ENCODE peak calls at places on chromosomes 12 and 14, in ten cellular contexts. One of them, this sample, is unnamed.

GRCh38 chr12:32596031-32596430 is 83.1 kb upstream of the DNM1L start:
- DNase-seq in adrenal gland: no peak
- DNase-seq in vagina: no peak
- DNase-seq in lower leg skin: no peak
- DNase-seq in heart left ventricle: no peak
- DNase-seq in GM12878: no peak
- DNase-seq in ovary: no peak
- DNase-seq in sigmoid colon: no peak
- DNase-seq in Peyer's patch: no peak
- DNase-seq in A549: no peak
- DNase-seq in this sample: no peak

GRCh38 chr12:124457287-124458219 is 109.9 kb downstream of the NCOR2 start:
- DNase-seq in adrenal gland: peak; percentile 69
- DNase-seq in vagina: no peak
- DNase-seq in lower leg skin: peak; percentile 89
- DNase-seq in heart left ventricle: peak; percentile 88
- DNase-seq in GM12878: no peak
- DNase-seq in ovary: peak; percentile 79
- DNase-seq in sigmoid colon: peak; percentile 95
- DNase-seq in Peyer's patch: peak; percentile 74
- DNase-seq in A549: no peak
- DNase-seq in this sample: peak; percentile 96

GRCh38 chr12:22014783-22015144 is 31.3 kb upstream of the CMAS start:
- DNase-seq in adrenal gland: no peak
- DNase-seq in vagina: no peak
- DNase-seq in lower leg skin: no peak
- DNase-seq in heart left ventricle: peak; percentile 20
- DNase-seq in GM12878: no peak
- DNase-seq in ovary: no peak
- DNase-seq in sigmoid colon: no peak
- DNase-seq in Peyer's patch: no peak
- DNase-seq in A549: no peak
- DNase-seq in this sample: no peak

GRCh38 chr12:57522887-57523705 is 472 bp downstream of the MBD6 start:
- DNase-seq in adrenal gland: peak; percentile 76
- DNase-seq in vagina: no peak
- DNase-seq in lower leg skin: peak; percentile 70
- DNase-seq in heart left ventricle: peak; percentile 77
- DNase-seq in GM12878: no peak
- DNase-seq in ovary: peak; percentile 79
- DNase-seq in sigmoid colon: peak; percentile 86
- DNase-seq in Peyer's patch: peak; percentile 54
- DNase-seq in A549: peak; percentile 46
- DNase-seq in this sample: peak; percentile 92

GRCh38 chr12:45260481-45260824 is 44.6 kb downstream of the ANO6 start:
- DNase-seq in adrenal gland: no peak
- DNase-seq in vagina: no peak
- DNase-seq in lower leg skin: no peak
- DNase-seq in heart left ventricle: no peak
- DNase-seq in GM12878: no peak
- DNase-seq in ovary: no peak
- DNase-seq in sigmoid colon: no peak
- DNase-seq in Peyer's patch: no peak
- DNase-seq in A549: no peak
- DNase-seq in this sample: no peak

GRCh38 chr12:16324300-16324699 is 23.1 kb upstream of the MGST1 start:
- DNase-seq in adrenal gland: no peak
- DNase-seq in vagina: no peak
- DNase-seq in lower leg skin: no peak
- DNase-seq in heart left ventricle: no peak
- DNase-seq in GM12878: no peak
- DNase-seq in ovary: no peak
- DNase-seq in sigmoid colon: no peak
- DNase-seq in Peyer's patch: no peak
- DNase-seq in A549: no peak
- DNase-seq in this sample: no peak

GRCh38 chr12:49671051-49671765 is 36.0 kb downstream of the FMNL3 start:
- DNase-seq in adrenal gland: no peak
- DNase-seq in vagina: no peak
- DNase-seq in lower leg skin: no peak
- DNase-seq in heart left ventricle: peak; percentile 59
- DNase-seq in GM12878: no peak
- DNase-seq in ovary: peak; percentile 41
- DNase-seq in sigmoid colon: peak; percentile 60
- DNase-seq in Peyer's patch: peak; percentile 73
- DNase-seq in A549: no peak
- DNase-seq in this sample: peak; percentile 69

GRCh38 chr12:124720019-124720686 is 143.5 kb downstream of the SCARB1 start:
- DNase-seq in adrenal gland: no peak
- DNase-seq in vagina: no peak
- DNase-seq in lower leg skin: no peak
- DNase-seq in heart left ventricle: peak; percentile 35
- DNase-seq in GM12878: no peak
- DNase-seq in ovary: no peak
- DNase-seq in sigmoid colon: no peak
- DNase-seq in Peyer's patch: no peak
- DNase-seq in A549: peak; percentile 53
- DNase-seq in this sample: no peak

GRCh38 chr12:56150563-56150962 is 1.8 kb upstream of the MYL6B start:
- DNase-seq in adrenal gland: no peak
- DNase-seq in vagina: no peak
- DNase-seq in lower leg skin: no peak
- DNase-seq in heart left ventricle: no peak
- DNase-seq in GM12878: no peak
- DNase-seq in ovary: no peak
- DNase-seq in sigmoid colon: no peak
- DNase-seq in Peyer's patch: no peak
- DNase-seq in A549: no peak
- DNase-seq in this sample: no peak

GRCh38 chr12:56153291-56154065 is 1.1 kb downstream of the MYL6B start:
- DNase-seq in adrenal gland: no peak
- DNase-seq in vagina: no peak
- DNase-seq in lower leg skin: no peak
- DNase-seq in heart left ventricle: no peak
- DNase-seq in GM12878: no peak
- DNase-seq in ovary: no peak
- DNase-seq in sigmoid colon: no peak
- DNase-seq in Peyer's patch: no peak
- DNase-seq in A549: no peak
- DNase-seq in this sample: no peak

GRCh38 chr12:56152756-56153137 is 360 bp downstream of the MYL6B start:
- DNase-seq in adrenal gland: no peak
- DNase-seq in vagina: no peak
- DNase-seq in lower leg skin: no peak
- DNase-seq in heart left ventricle: peak; percentile 15
- DNase-seq in GM12878: no peak
- DNase-seq in ovary: no peak
- DNase-seq in sigmoid colon: no peak
- DNase-seq in Peyer's patch: no peak
- DNase-seq in A549: no peak
- DNase-seq in this sample: no peak

GRCh38 chr12:56152132-56152755 is at the start of gene MYL6B:
- DNase-seq in adrenal gland: peak; percentile 95
- DNase-seq in vagina: no peak
- DNase-seq in lower leg skin: peak; percentile 93
- DNase-seq in heart left ventricle: peak; percentile 97
- DNase-seq in GM12878: peak; percentile 66
- DNase-seq in ovary: peak; percentile 92
- DNase-seq in sigmoid colon: peak; percentile 97
- DNase-seq in Peyer's patch: peak; percentile 96
- DNase-seq in A549: peak; percentile 94
- DNase-seq in this sample: peak; percentile 99

GRCh38 chr12:56151672-56152131 is 685 bp upstream of the MYL6B start:
- DNase-seq in adrenal gland: peak; percentile 58
- DNase-seq in vagina: no peak
- DNase-seq in lower leg skin: peak; percentile 56
- DNase-seq in heart left ventricle: peak; percentile 54
- DNase-seq in GM12878: no peak
- DNase-seq in ovary: no peak
- DNase-seq in sigmoid colon: no peak
- DNase-seq in Peyer's patch: peak; percentile 82
- DNase-seq in A549: peak; percentile 80
- DNase-seq in this sample: no peak
- TF ChIP-seq POLR2A in adrenal gland: no peak
- TF ChIP-seq POLR2A in vagina: no peak
- TF ChIP-seq POLR2A in lower leg skin: no peak
- TF ChIP-seq POLR2A in heart left ventricle: no peak
- TF ChIP-seq POLR2A in GM12878: peak; percentile 46
- TF ChIP-seq POLR2A in ovary: no peak
- TF ChIP-seq POLR2A in sigmoid colon: no peak
- TF ChIP-seq POLR2A in Peyer's patch: peak; percentile 48
- TF ChIP-seq POLR2A in A549: peak; percentile 19
- TF ChIP-seq POLR2A in this sample: no peak

GRCh38 chr14:61108742-61109141 is 127.7 kb downstream of the SLC38A6 start:
- DNase-seq in adrenal gland: no peak
- DNase-seq in vagina: no peak
- DNase-seq in lower leg skin: no peak
- DNase-seq in heart left ventricle: no peak
- DNase-seq in GM12878: no peak
- DNase-seq in ovary: no peak
- DNase-seq in sigmoid colon: no peak
- DNase-seq in Peyer's patch: no peak
- DNase-seq in A549: no peak
- DNase-seq in this sample: no peak

GRCh38 chr14:61104358-61104757 is 123.3 kb downstream of the SLC38A6 start:
- DNase-seq in adrenal gland: no peak
- DNase-seq in vagina: no peak
- DNase-seq in lower leg skin: no peak
- DNase-seq in heart left ventricle: no peak
- DNase-seq in GM12878: no peak
- DNase-seq in ovary: no peak
- DNase-seq in sigmoid colon: no peak
- DNase-seq in Peyer's patch: no peak
- DNase-seq in A549: no peak
- DNase-seq in this sample: peak; percentile 54

GRCh38 chr14:61107148-61107641 is 126.2 kb downstream of the SLC38A6 start:
- DNase-seq in adrenal gland: no peak
- DNase-seq in vagina: no peak
- DNase-seq in lower leg skin: no peak
- DNase-seq in heart left ventricle: peak; percentile 65
- DNase-seq in GM12878: no peak
- DNase-seq in ovary: peak; percentile 34
- DNase-seq in sigmoid colon: peak; percentile 80
- DNase-seq in Peyer's patch: no peak
- DNase-seq in A549: no peak
- DNase-seq in this sample: no peak

GRCh38 chr14:61107896-61108295 is 126.9 kb downstream of the SLC38A6 start:
- DNase-seq in adrenal gland: no peak
- DNase-seq in vagina: no peak
- DNase-seq in lower leg skin: no peak
- DNase-seq in heart left ventricle: no peak
- DNase-seq in GM12878: no peak
- DNase-seq in ovary: no peak
- DNase-seq in sigmoid colon: no peak
- DNase-seq in Peyer's patch: no peak
- DNase-seq in A549: no peak
- DNase-seq in this sample: no peak

GRCh38 chr14:61106627-61107147 is 125.6 kb downstream of the SLC38A6 start:
- DNase-seq in adrenal gland: no peak
- DNase-seq in vagina: no peak
- DNase-seq in lower leg skin: no peak
- DNase-seq in heart left ventricle: no peak
- DNase-seq in GM12878: no peak
- DNase-seq in ovary: no peak
- DNase-seq in sigmoid colon: no peak
- DNase-seq in Peyer's patch: no peak
- DNase-seq in A549: peak; percentile 20
- DNase-seq in this sample: peak; percentile 15
- TF ChIP-seq CTCF in adrenal gland: no peak
- TF ChIP-seq CTCF in vagina: no peak
- TF ChIP-seq CTCF in lower leg skin: no peak
- TF ChIP-seq CTCF in heart left ventricle: peak; percentile 19
- TF ChIP-seq CTCF in GM12878: peak; percentile 7
- TF ChIP-seq CTCF in ovary: no peak
- TF ChIP-seq CTCF in sigmoid colon: no peak
- TF ChIP-seq CTCF in Peyer's patch: no peak
- TF ChIP-seq CTCF in A549: peak; percentile 19
- TF ChIP-seq CTCF in this sample: peak; percentile 17

DNA sequence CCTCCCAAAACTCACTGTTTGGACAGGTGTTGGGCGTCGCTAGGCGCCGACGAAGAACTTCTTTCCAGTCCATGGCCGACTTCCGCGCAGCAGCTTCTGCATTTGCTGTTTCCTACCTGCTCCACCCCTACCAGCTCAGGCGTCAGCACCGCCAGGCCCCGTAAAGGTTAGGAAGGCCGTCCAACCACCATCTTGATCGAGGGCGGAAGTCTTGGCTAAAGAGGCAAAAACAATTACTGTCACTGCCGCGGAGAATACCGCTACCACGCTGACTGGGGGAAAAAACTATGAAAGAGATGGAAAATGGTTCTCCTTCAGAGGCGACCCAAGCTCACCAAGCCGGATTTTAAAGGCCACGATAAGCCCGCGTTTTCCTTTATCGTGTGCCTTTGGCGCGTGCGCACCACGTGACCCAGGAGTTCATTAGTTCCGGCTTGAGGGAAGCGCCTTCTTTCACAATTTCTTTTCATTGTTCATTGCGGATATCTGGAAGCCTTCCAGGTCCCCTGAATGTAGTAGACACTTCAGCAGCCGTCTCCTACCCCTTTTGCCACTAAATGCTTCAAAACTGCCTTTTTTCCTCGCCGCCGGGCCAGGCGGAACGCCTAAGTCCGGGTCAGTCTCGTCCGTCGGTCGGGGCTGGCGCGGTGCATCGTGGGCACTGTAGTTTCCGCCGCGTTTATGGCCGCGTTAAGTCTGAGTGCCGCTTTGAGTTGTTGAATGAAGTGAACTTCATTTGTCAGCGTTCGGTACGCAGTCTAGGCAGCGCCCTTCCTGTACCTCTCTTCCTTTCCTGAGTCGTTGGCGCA is at the start of the genes PPP2R3C and PRORP:
- DNase-seq in adrenal gland: peak; percentile 85
- DNase-seq in vagina: peak; percentile 98
- DNase-seq in lower leg skin: peak; percentile 95
- DNase-seq in heart left ventricle: peak; percentile 92
- DNase-seq in GM12878: peak; percentile 94
- DNase-seq in ovary: peak; percentile 84
- DNase-seq in sigmoid colon: peak; percentile 96
- DNase-seq in Peyer's patch: peak; percentile 91
- DNase-seq in A549: peak; percentile 99
- DNase-seq in this sample: peak; percentile 94
- TF ChIP-seq POLR2A in adrenal gland: no peak
- TF ChIP-seq POLR2A in vagina: peak; percentile 45
- TF ChIP-seq POLR2A in lower leg skin: peak; percentile 31
- TF ChIP-seq POLR2A in heart left ventricle: peak; percentile 60
- TF ChIP-seq POLR2A in GM12878: peak; percentile 75
- TF ChIP-seq POLR2A in ovary: peak; percentile 53
- TF ChIP-seq POLR2A in sigmoid colon: peak; percentile 70
- TF ChIP-seq POLR2A in Peyer's patch: peak; percentile 88
- TF ChIP-seq POLR2A in A549: peak; percentile 26
- TF ChIP-seq POLR2A in this sample: peak; percentile 57

GRCh38 chr14:72946491-72946890 is 20.2 kb downstream of the DCAF4 start:
- DNase-seq in adrenal gland: no peak
- DNase-seq in vagina: no peak
- DNase-seq in lower leg skin: no peak
- DNase-seq in heart left ventricle: no peak
- DNase-seq in GM12878: no peak
- DNase-seq in ovary: no peak
- DNase-seq in sigmoid colon: no peak
- DNase-seq in Peyer's patch: no peak
- DNase-seq in A549: no peak
- DNase-seq in this sample: no peak

GRCh38 chr14:72952171-72952570 is 25.9 kb downstream of the DCAF4 start:
- DNase-seq in adrenal gland: no peak
- DNase-seq in vagina: no peak
- DNase-seq in lower leg skin: no peak
- DNase-seq in heart left ventricle: no peak
- DNase-seq in GM12878: no peak
- DNase-seq in ovary: no peak
- DNase-seq in sigmoid colon: no peak
- DNase-seq in Peyer's patch: no peak
- DNase-seq in A549: no peak
- DNase-seq in this sample: no peak

GRCh38 chr14:72947366-72948160 is 21.3 kb downstream of the DCAF4 start:
- DNase-seq in adrenal gland: no peak
- DNase-seq in vagina: no peak
- DNase-seq in lower leg skin: no peak
- DNase-seq in heart left ventricle: no peak
- DNase-seq in GM12878: no peak
- DNase-seq in ovary: no peak
- DNase-seq in sigmoid colon: no peak
- DNase-seq in Peyer's patch: no peak
- DNase-seq in A549: no peak
- DNase-seq in this sample: peak; percentile 68

GRCh38 chr14:72945628-72946027 is 19.4 kb downstream of the DCAF4 start:
- DNase-seq in adrenal gland: no peak
- DNase-seq in vagina: no peak
- DNase-seq in lower leg skin: no peak
- DNase-seq in heart left ventricle: no peak
- DNase-seq in GM12878: no peak
- DNase-seq in ovary: no peak
- DNase-seq in sigmoid colon: no peak
- DNase-seq in Peyer's patch: no peak
- DNase-seq in A549: no peak
- DNase-seq in this sample: no peak

GRCh38 chr14:72948481-72949138 is 22.3 kb downstream of the DCAF4 start:
- DNase-seq in adrenal gland: peak; percentile 70
- DNase-seq in vagina: no peak
- DNase-seq in lower leg skin: peak; percentile 50
- DNase-seq in heart left ventricle: peak; percentile 64
- DNase-seq in GM12878: peak; percentile 11
- DNase-seq in ovary: peak; percentile 79
- DNase-seq in sigmoid colon: no peak
- DNase-seq in Peyer's patch: peak; percentile 76
- DNase-seq in A549: peak; percentile 58
- DNase-seq in this sample: peak; percentile 59
- TF ChIP-seq CTCF in adrenal gland: peak; percentile 90
- TF ChIP-seq CTCF in vagina: peak; percentile 47
- TF ChIP-seq CTCF in lower leg skin: no peak
- TF ChIP-seq CTCF in heart left ventricle: peak; percentile 89
- TF ChIP-seq CTCF in GM12878: peak; percentile 83
- TF ChIP-seq CTCF in ovary: peak; percentile 87
- TF ChIP-seq CTCF in sigmoid colon: peak; percentile 27
- TF ChIP-seq CTCF in Peyer's patch: peak; percentile 81
- TF ChIP-seq CTCF in A549: peak; percentile 86
- TF ChIP-seq CTCF in this sample: peak; percentile 84

This sample was measured in NB4.